ENCODE peak calls at places on chromosomes 3 and 15, in nine cellular contexts. Z, W, X, C, L, N, T, R and H are unnamed samples.

GRCh38 chr3:106688463-106688862 is 688.8 kb upstream of the CCDC54 start:
- DNase-seq in Z (no peak), C (no peak), X (no peak), T (no peak), L (peak), R (no peak), W (no peak), N (peak), H (peak)

GRCh38 chr3:115808239-115808638 is 184.9 kb downstream of the GAP43 start:
- DNase-seq in N (no peak), Z (no peak), X (no peak), T (no peak), R (no peak), W (no peak), C (no peak), L (no peak), H (no peak)

GRCh38 chr3:14413381-14414071 is 11.1 kb downstream of the SLC6A6 start:
- DNase-seq in X (no peak), L (no peak), T (no peak), Z (no peak), N (no peak), R (peak), W (no peak), C (no peak), H (no peak)

GRCh38 chr3:153640689-153641308 is 478.8 kb downstream of the RAP2B start:
- DNase-seq in W (no peak), L (no peak), T (no peak), X (no peak), N (no peak), R (no peak), C (no peak), Z (no peak), H (no peak)

GRCh38 chr3:9109570-9109914 is 139.9 kb downstream of the SRGAP3 start:
- DNase-seq in R (no peak), L (no peak), C (no peak), Z (no peak), T (no peak), X (no peak), W (no peak), N (no peak), H (peak)

GRCh38 chr15:72237286-72238224 is 6.6 kb upstream of the PKM start:
- DNase-seq in X (peak), Z (no peak), R (peak), W (no peak), C (peak), L (peak), N (peak), T (no peak), H (peak)

GRCh38 chr3:179973931-179974361 is 62.8 kb downstream of the PEX5L start:
- DNase-seq in R (peak), T (no peak), N (no peak), L (no peak), W (no peak), C (no peak), Z (no peak), X (no peak), H (no peak)

GRCh38 chr3:8856721-8857120 is 87.3 kb upstream of the OXTR start:
- DNase-seq in R (no peak), L (no peak), C (no peak), X (no peak), Z (no peak), W (no peak), T (no peak), N (peak), H (no peak)

GRCh38 chr15:68704496-68705021 is 116.1 kb downstream of the ANP32A start:
- DNase-seq in X (no peak), T (no peak), W (peak), N (peak), Z (no peak), R (peak), C (peak), L (no peak), H (no peak)

GRCh38 chr3:150635076-150635475 is 32.0 kb downstream of the SELENOT start:
- DNase-seq in N (no peak), X (no peak), L (no peak), T (no peak), C (no peak), W (no peak), R (no peak), Z (no peak), H (no peak)

GRCh38 chr3:177308911-177309310 is 111.6 kb upstream of the TBL1XR1 start:
- DNase-seq in N (no peak), X (no peak), Z (no peak), L (no peak), T (no peak), W (no peak), R (no peak), C (no peak), H (no peak)

GRCh38 chr15:58109419-58109818 is 28.8 kb upstream of the AQP9 start:
- DNase-seq in T (no peak), L (no peak), X (no peak), R (no peak), Z (no peak), C (no peak), W (no peak), N (no peak), H (no peak)

GRCh38 chr3:163779396-163780344 is 1298.6 kb downstream of the SI start:
- DNase-seq in N (no peak), W (no peak), R (peak), C (no peak), T (no peak), X (no peak), L (no peak), Z (no peak), H (no peak)

GRCh38 chr3:62241279-62241678 is 132.1 kb downstream of the FEZF2 start:
- DNase-seq in W (no peak), L (no peak), X (peak), C (no peak), Z (no peak), T (no peak), N (no peak), R (no peak), H (no peak)

GRCh38 chr3:101902041-101902440 is 52.7 kb downstream of the NFKBIZ start:
- DNase-seq in Z (no peak), C (no peak), X (no peak), R (no peak), L (peak), W (no peak), T (no peak), N (peak), H (peak)

GRCh38 chr3:191435981-191436380 is 25.0 kb upstream of the PYDC2 start:
- DNase-seq in C (no peak), T (no peak), Z (no peak), R (no peak), X (no peak), W (no peak), L (no peak), N (no peak), H (no peak)
- H3K4me3 ChIP-seq in C (no peak), T (no peak), Z (no peak), R (no peak), X (no peak), W (no peak), L (no peak), N (no peak), H (no peak)

GRCh38 chr15:64692166-64692565 is 83.2 kb downstream of the RBPMS2 start:
- DNase-seq in T (no peak), X (no peak), C (no peak), W (no peak), Z (no peak), N (no peak), R (no peak), L (no peak), H (no peak)

GRCh38 chr15:64693134-64693533 is 82.3 kb downstream of the RBPMS2 start:
- DNase-seq in X (no peak), L (peak), Z (no peak), C (peak), W (no peak), T (no peak), R (no peak), N (peak), H (no peak)

GRCh38 chr15:64694816-64695215 is 80.6 kb downstream of the RBPMS2 start:
- DNase-seq in T (no peak), Z (no peak), L (no peak), N (no peak), R (no peak), X (no peak), W (no peak), C (no peak), H (no peak)

GRCh38 chr15:64697911-64698369 is 77.4 kb downstream of the RBPMS2 start:
- DNase-seq in T (no peak), W (no peak), C (no peak), L (no peak), Z (no peak), N (no peak), R (no peak), X (no peak), H (no peak)

DNA sequence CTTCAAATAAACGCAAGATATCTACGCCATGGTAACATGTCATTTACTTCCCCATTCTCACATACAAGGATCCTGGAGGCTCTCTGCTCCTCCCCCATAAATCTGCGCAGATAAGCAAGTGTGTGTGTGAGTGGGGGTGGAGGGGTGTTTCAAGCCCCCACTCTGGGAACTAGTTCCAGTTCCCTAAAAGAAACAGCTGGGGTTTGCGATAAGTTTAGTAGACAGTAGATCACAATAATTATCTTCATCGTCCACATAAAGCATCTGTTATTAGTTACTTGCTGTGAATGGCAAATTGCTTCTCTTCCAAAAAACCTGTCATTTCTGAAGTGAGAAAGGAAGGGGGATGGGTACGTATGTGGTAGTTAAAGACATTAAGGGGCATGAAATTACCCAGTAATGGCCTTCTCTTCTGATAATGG is 79.8 kb downstream of the RBPMS2 start:
- DNase-seq in Z (no peak), R (no peak), N (no peak), X (peak), W (no peak), T (no peak), L (no peak), C (no peak), H (no peak)
- H3K4me3 ChIP-seq in Z (no peak), R (no peak), N (no peak), X (no peak), W (no peak), T (no peak), L (no peak), C (no peak), H (no peak)

DNA sequence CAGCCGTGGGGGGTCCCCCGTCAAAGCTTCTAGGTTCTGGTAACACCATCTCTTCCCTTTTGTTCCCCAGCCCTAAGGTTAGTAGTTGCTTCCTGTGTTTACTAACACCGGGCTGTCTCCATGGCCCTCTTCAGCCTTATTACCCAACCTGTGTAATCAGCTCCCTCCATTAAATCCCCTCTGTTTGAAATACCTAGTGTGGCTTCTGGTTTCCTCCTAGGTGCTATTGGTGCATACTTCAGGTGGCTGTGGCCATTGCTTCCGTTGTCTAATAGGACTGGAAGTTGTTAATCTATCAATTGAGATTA is 35.3 kb downstream of the MOBP start:
- DNase-seq in W (no peak), R (no peak), X (no peak), L (no peak), T (no peak), N (peak), C (no peak), Z (no peak), H (no peak)
- H3K4me3 ChIP-seq in W (peak), R (no peak), X (no peak), L (no peak), T (no peak), N (no peak), C (no peak), Z (no peak), H (no peak)

GRCh38 chr3:126599101-126599500 is 40.4 kb upstream of the C3orf22 start:
- DNase-seq in Z (no peak), L (no peak), T (no peak), R (no peak), X (no peak), C (no peak), N (no peak), W (no peak), H (no peak)
- H3K4me3 ChIP-seq in Z (no peak), L (no peak), T (no peak), R (no peak), X (no peak), C (no peak), N (no peak), W (no peak), H (no peak)

GRCh38 chr3:160194438-160194837 is 30.8 kb upstream of the C3orf80 start:
- DNase-seq in C (no peak), Z (no peak), T (no peak), R (no peak), L (no peak), W (no peak), N (no peak), X (no peak), H (no peak)

GRCh38 chr3:160192310-160192709 is 32.9 kb upstream of the C3orf80 start:
- DNase-seq in C (no peak), W (no peak), N (no peak), T (no peak), R (no peak), Z (no peak), L (no peak), X (no peak), H (no peak)

GRCh38 chr3:160196511-160197104 is 28.6 kb upstream of the C3orf80 start:
- DNase-seq in T (no peak), L (no peak), Z (no peak), X (no peak), W (peak), N (peak), C (no peak), R (no peak), H (no peak)

GRCh38 chr3:160193644-160194192 is 31.5 kb upstream of the C3orf80 start:
- DNase-seq in T (no peak), X (no peak), W (no peak), Z (no peak), L (no peak), N (no peak), C (no peak), R (no peak), H (no peak)

GRCh38 chr3:160195106-160195505 is 30.1 kb upstream of the C3orf80 start:
- DNase-seq in T (no peak), L (no peak), Z (no peak), R (no peak), X (no peak), W (no peak), C (no peak), N (no peak), H (no peak)
- H3K4me3 ChIP-seq in T (no peak), L (no peak), Z (no peak), R (no peak), X (no peak), W (no peak), C (no peak), N (no peak), H (no peak)

GRCh38 chr3:27715454-27715806 is 6.7 kb downstream of the EOMES start:
- DNase-seq in T (no peak), R (peak), X (no peak), W (no peak), L (no peak), N (no peak), C (no peak), Z (no peak), H (no peak)

GRCh38 chr3:27714101-27714526 is 8.0 kb downstream of the EOMES start:
- DNase-seq in R (peak), W (no peak), C (no peak), N (no peak), Z (no peak), T (no peak), X (no peak), L (no peak), H (no peak)

GRCh38 chr3:27715863-27716262 is 6.3 kb downstream of the EOMES start:
- DNase-seq in R (no peak), X (no peak), N (no peak), T (no peak), C (no peak), W (no peak), L (no peak), Z (no peak), H (no peak)

GRCh38 chr3:27713435-27713880 is 8.7 kb downstream of the EOMES start:
- DNase-seq in L (no peak), C (no peak), R (peak), X (peak), T (no peak), N (no peak), W (no peak), Z (no peak), H (no peak)

DNA sequence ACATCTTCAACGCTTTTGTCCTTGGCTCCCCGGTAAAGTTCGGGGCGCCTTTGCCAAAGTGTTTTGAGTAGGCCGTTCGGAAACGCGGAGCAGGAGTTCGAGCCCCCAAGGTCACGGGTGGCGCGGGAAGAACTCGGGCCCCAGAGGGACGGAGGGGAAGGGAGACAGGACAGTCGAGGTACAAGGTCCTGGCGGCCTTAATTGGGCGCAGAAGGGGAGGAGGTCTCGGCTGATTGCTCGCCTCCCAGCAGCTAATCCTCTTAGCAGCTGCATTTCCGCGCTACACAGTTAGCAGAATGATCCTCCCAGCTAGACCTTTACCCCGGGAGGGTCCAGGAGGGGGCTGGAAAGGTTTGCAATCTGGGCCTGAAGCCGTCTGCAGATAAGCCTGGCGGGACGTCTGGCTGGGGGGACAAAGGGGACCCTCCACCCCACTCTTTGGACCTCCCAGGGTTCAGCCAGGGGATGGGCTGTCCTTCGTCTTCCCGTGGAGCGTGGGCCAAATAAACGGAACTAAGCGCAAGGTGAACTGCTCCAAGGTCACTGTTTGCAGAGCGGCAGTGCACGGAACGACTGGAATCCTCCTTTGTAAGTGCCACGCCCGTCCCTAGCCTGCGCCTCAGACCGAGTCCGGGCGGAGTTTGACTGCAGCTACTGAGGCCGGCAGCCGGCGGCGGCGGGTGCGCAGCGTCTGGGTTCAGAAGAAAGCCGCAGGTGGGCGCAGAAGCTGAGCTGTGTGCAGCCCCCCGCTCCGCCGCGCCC is 7.2 kb downstream of the EOMES start:
- DNase-seq in N (no peak), C (no peak), R (peak), Z (no peak), X (no peak), W (no peak), L (no peak), T (peak), H (no peak)
- H3K4me3 ChIP-seq in N (no peak), C (no peak), R (peak), Z (peak), X (no peak), W (peak), L (no peak), T (peak), H (no peak)

DNA sequence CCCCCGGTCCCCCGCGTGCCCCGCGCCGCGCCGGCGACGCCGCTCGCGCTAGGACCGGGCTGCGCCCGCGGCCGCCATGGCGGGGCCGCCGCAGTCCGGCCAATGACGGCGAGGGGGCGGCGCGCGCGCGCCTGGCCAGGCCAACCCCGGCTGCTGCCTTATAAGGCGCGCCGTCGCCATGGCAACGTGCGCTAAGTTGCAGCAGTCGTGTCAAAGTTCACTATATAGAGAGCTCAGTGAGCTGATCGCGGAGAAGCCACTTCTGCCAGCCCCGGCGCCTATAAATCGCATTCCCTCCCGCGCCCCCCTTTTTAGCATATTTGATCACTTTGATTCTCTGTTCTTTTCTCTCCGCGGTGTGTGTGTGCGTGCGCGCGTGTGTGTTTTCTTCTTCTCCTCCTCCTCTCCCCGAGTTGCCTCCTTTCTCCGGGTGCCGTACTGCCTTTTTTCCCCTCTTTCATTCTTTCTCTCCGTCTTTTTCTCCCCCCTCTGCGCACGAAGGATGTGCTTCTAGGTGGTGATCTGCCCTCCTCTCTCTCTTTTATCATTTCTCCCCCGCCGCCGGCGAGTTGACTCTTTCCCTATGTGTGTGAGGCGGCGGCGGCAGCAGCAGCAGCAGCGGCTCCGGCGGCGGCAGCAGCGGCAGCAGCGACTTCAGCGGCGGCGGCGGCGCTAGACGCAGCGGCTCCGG is at the start of gene NR2F2:
- DNase-seq in N (peak), L (peak), R (peak), T (peak), C (peak), W (peak), X (peak), Z (peak), H (peak)
- H3K4me3 ChIP-seq in N (peak), L (peak), R (peak), T (peak), C (peak), W (peak), X (peak), Z (peak), H (peak)

GRCh38 chr3:30609930-30610701 is 3.7 kb downstream of the TGFBR2 start:
- DNase-seq in T (no peak), L (no peak), R (no peak), N (no peak), X (no peak), W (no peak), C (no peak), Z (no peak), H (no peak)
- H3K4me3 ChIP-seq in T (peak), L (no peak), R (no peak), N (peak), X (peak), W (peak), C (no peak), Z (no peak), H (no peak)

DNA sequence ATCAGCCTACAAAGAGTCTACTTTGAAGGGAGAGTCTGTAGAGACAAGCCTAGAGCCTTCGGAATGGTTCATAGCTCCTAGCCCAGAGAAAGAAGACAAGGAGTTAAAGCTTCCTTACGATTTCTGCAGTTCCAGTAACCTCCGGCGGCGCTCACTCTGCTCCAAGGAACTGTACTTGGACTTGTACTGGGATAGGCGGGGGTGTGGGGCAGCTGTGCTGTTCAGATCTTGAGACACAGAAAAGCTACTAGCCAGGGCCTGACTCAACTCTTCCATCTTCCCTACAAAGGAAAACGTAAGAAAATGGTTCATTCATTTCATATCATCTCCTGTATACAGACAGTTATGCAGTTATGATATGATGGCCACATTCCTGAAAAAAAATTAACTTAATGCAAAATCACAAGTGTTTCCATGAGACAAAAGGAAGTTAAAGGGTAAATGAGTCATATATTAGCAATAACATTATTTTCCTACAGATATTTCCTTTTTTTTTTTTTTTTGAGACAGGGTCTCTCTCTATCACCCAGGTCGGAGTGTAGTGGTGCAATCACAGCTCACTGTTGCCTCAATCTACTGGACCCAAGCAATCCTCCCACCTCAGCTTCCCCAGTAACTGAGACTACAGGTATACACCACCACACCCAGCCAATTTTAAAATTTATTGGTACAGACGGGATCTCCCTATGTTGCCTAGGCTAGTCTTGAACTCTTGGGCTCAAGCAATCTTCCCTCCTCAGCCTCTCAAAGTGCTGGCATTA is 4.6 kb downstream of the SNUPN start:
- DNase-seq in Z (peak), R (no peak), X (no peak), W (peak), T (no peak), L (peak), C (peak), N (peak), H (no peak)
- H3K4me3 ChIP-seq in Z (no peak), R (no peak), X (peak), W (peak), T (peak), L (peak), C (no peak), N (peak), H (no peak)